ENCODE peak calls at places on chromosomes 4 and X, in six cellular contexts. I is uterus; C is effector memory CD4-positive, alpha-beta T cell; B is adipocyte; S is colonic mucosa; Q is heart left ventricle. T is an unnamed sample.

GRCh38 chrX:16573781-16574180 is 76.2 kb upstream of the S100G start:
- DNase-seq in S (no peak), Q (no peak), C (no peak), B (peak; percentile 14), I (no peak), T (no peak)

GRCh38 chrX:145475725-145476124 is 228.4 kb downstream of the SPANXN1 start:
- DNase-seq in C (no peak), I (no peak), Q (no peak), B (no peak), S (no peak), T (no peak)

GRCh38 chr4:15587649-15588048 is 67.5 kb downstream of the FBXL5 start:
- DNase-seq in Q (no peak), C (no peak), B (peak; percentile 75), I (no peak), S (no peak), T (no peak)

GRCh38 chr4:90403781-90404180 is 276.6 kb downstream of the CCSER1 start:
- DNase-seq in S (no peak), Q (no peak), C (no peak), B (no peak), I (no peak), T (no peak)

GRCh38 chrX:46180258-46180687 is 364.9 kb downstream of the ZNF674 start:
- DNase-seq in S (no peak), Q (no peak), C (no peak), B (peak; percentile 77), I (no peak), T (peak; percentile 86)

GRCh38 chr4:101871962-101872676 is 81.6 kb downstream of the BANK1 start:
- DNase-seq in I (no peak), S (no peak), C (no peak), Q (no peak), B (peak; percentile 16), T (no peak)

GRCh38 chrX:10582215-10582733 is 38.1 kb downstream of the MID1 start:
- DNase-seq in S (no peak), I (no peak), Q (no peak), B (no peak), C (no peak), T (no peak)

GRCh38 chr4:71687057-71687456 is 96.8 kb downstream of the GC start:
- DNase-seq in S (no peak), Q (no peak), C (no peak), I (no peak), B (no peak), T (no peak)

GRCh38 chr4:176150283-176150682 is 45.1 kb downstream of the SPATA4 start:
- DNase-seq in B (peak; percentile 73), S (no peak), C (no peak), I (no peak), Q (no peak), T (no peak)

GRCh38 chr4:84126061-84126787 is 372.9 kb downstream of the NKX6-1 start:
- DNase-seq in Q (no peak), C (no peak), S (no peak), B (no peak), I (no peak), T (no peak)

GRCh38 chrX:106177106-106177981 is 9.2 kb downstream of the PWWP3B start:
- DNase-seq in Q (peak; percentile 77), S (no peak), I (peak; percentile 72), C (no peak), B (no peak), T (peak; percentile 9)

GRCh38 chr4:67700119-67700873 is 659 bp downstream of the UBA6 start:
- DNase-seq in C (no peak), I (no peak), B (peak; percentile 27), Q (no peak), S (no peak), T (no peak)

GRCh38 chrX:6225307-6226052 is 3.2 kb downstream of the NLGN4X start:
- DNase-seq in I (no peak), C (no peak), S (no peak), Q (no peak), B (no peak), T (no peak)

GRCh38 chr4:6491235-6491634 is 18.8 kb upstream of the PPP2R2C start:
- DNase-seq in B (no peak), I (no peak), C (no peak), Q (no peak), S (peak; percentile 10), T (no peak)

GRCh38 chr4:92172203-92172602 is 131.6 kb upstream of the GRID2 start:
- DNase-seq in Q (no peak), I (no peak), C (no peak), S (no peak), B (peak; percentile 23), T (no peak)

GRCh38 chrX:38968817-38969216 is 167.6 kb downstream of the MID1IP1 start:
- DNase-seq in I (no peak), S (no peak), C (no peak), B (no peak), Q (no peak), T (no peak)

GRCh38 chr4:180947421-180947820 is 1295.8 kb upstream of the TENM3 start:
- DNase-seq in I (no peak), Q (no peak), B (peak; percentile 54), C (no peak), S (no peak), T (peak; percentile 14)

GRCh38 chr4:79651516-79651915 is 243.5 kb upstream of the GK2 start:
- DNase-seq in B (peak; percentile 36), I (no peak), S (no peak), Q (no peak), C (no peak), T (no peak)

GRCh38 chr4:30399476-30399875 is 320.7 kb upstream of the PCDH7 start:
- DNase-seq in S (no peak), I (no peak), B (no peak), Q (no peak), C (no peak), T (no peak)

GRCh38 chr4:101039367-101039766 is 308.0 kb downstream of the PPP3CA start:
- DNase-seq in Q (no peak), I (no peak), B (no peak), C (peak; percentile 41), S (no peak), T (no peak)

GRCh38 chr4:142315999-142316398 is 530.1 kb downstream of the INPP4B start:
- DNase-seq in C (no peak), B (peak; percentile 14), Q (no peak), S (no peak), I (no peak), T (no peak)

GRCh38 chr4:95141376-95141775 is 383.6 kb downstream of the BMPR1B start:
- DNase-seq in C (no peak), B (no peak), S (no peak), Q (no peak), I (no peak), T (no peak)

GRCh38 chr4:182014164-182014563 is 229.0 kb upstream of the TENM3 start:
- DNase-seq in S (no peak), Q (no peak), I (no peak), C (no peak), B (no peak), T (no peak)

GRCh38 chr4:175536852-175537453 is 275.1 kb downstream of the GPM6A start:
- DNase-seq in B (peak; percentile 90), I (no peak), C (no peak), S (no peak), Q (no peak), T (no peak)

GRCh38 chrX:6238576-6238975 is 9.9 kb upstream of the NLGN4X start:
- DNase-seq in Q (no peak), I (no peak), S (no peak), C (no peak), B (no peak), T (no peak)

DNA sequence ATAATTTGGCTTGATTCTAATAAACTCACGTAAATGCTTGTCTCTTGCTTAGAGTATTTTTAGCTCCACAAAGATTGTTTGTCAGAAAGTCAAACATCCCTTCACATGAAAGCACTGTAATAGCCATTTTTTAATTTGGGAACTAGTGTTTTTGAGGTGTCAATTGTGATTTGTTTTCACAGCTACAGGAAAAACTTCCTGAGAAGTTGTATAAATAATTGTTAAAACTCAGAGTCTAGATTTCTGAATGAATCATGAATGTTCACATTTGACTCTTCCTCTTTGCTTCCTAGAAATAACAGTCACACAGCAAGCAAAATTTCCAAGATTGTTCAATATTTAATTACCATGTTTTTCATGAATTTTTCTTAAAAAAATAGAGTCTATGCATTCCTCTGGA is 156.9 kb upstream of the SLC7A11 start:
- DNase-seq in B (no peak), S (no peak), C (no peak), Q (no peak), I (no peak), T (no peak)
- H3K4me1 ChIP-seq in B (no peaks in the 10 kb centered on the region), S (no peaks in the 10 kb centered on the region), C (no peaks in the 10 kb centered on the region), Q (peaks cover 6% of the 10 kb centered on the region), I (no peaks in the 10 kb centered on the region), T (peaks cover 2% of the 10 kb centered on the region)

DNA sequence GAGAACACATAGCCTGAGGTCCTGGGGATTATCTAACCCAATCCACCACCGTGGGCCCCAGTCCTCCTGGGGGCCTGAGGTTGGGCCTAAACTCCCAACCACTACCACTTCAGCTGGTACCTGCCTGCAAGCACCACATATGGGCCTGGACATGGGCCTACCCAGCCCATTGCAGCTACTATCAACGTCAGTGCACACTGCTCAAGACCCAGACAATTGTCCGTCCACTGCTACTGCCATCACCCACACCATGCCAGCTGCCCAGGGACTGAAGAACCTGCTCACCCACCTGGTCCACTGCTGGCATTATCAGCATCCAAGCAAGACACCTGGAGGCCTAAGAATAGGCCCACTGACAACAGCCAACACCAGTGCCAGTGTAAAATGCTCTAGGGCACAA is 88.1 kb downstream of the COL4A5 start:
- DNase-seq in I (no peak), C (no peak), Q (no peak), S (no peak), B (no peak), T (no peak)
- H3K4me1 ChIP-seq in I (no peaks in the 10 kb centered on the region), C (no peaks in the 10 kb centered on the region), Q (no peaks in the 10 kb centered on the region), S (no peaks in the 10 kb centered on the region), B (no peaks in the 10 kb centered on the region), T (peaks cover 11% of the 10 kb centered on the region)

DNA sequence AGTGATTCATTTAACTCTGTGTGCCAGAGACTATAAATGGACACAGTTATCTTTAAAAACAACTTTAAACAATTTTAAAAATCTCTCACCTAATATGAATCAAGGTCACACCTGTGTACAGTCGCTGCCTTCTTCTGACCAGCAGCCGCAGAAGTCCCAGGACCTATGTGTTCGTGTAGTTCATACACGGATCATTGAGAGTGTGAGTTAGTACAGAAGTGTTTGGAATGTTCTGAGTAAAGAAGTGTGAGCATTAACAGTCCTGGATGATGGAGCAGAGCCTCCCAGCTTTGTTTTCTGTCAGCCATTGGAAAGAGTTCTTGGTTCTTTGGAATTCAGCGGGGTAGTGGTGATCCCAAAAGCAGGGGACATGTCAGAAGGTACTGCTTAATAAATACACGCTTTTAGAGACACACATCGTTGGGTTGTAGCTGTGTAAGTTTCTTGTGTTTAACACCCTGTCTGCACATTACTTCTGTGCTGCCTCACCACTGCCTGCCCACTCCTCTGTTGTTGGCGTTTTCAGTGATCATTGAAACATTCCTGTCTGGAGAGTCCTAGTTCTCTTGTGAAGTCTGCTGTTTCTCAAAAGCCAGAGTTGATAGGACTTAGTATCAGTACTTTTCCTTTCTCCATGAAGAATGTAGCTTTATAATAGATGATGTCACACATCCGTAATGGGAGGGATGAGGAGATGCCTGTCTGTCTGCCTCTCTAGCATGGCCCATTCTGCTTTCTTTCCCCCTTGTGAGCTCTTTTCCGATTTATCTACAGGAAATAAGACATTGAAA is 90.6 kb downstream of the PTTG2 start:
- DNase-seq in Q (no peak), C (no peak), S (no peak), I (no peak), B (peak; percentile 15), T (no peak)
- H3K4me1 ChIP-seq in Q (peaks cover 20% of the 10 kb centered on the region), C (no peaks in the 10 kb centered on the region), S (no peaks in the 10 kb centered on the region), I (no peaks in the 10 kb centered on the region), B (peaks cover 3% of the 10 kb centered on the region), T (no peaks in the 10 kb centered on the region)

DNA sequence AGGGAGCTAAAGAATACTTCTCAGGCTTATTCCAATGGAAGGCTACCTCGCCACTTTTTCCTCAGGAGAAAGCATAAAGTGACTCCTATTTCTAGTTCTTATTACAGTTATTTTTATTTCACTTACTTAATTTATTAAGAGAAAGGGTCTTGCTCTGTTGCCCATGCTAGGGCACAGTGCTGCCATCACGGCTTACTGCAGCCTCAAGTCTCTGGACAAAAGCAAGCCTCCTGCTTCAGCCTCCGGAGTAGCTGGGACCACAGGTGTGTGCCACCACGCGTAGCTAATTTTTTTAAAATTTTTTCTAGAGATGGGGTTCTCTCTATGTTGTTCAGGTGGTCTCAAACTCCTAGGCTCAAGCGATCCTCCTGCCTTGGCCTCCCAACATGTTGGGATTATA is 36.0 kb upstream of the CHRNA9 start:
- DNase-seq in S (no peak), C (no peak), Q (no peak), B (no peak), I (no peak), T (no peak)
- H3K4me1 ChIP-seq in S (no peaks in the 10 kb centered on the region), C (peaks cover 48% of the 10 kb centered on the region), Q (no peaks in the 10 kb centered on the region), B (peaks cover 10% of the 10 kb centered on the region), I (no peaks in the 10 kb centered on the region), T (no peaks in the 10 kb centered on the region)